ENCODE peak calls at places on chromosomes 13 and 19, in four cellular contexts. S is foreskin fibroblast, M is tibial nerve, R is pancreas. B is an unnamed sample.

GRCh38 chr19:35673121-35673804 is 6.9 kb downstream of the UPK1A start:
- DNase-seq in S (peak), M (no peak), R (no peak), B (peak)

GRCh38 chr13:39956036-39956435 is 300.6 kb downstream of the COG6 start:
- DNase-seq in S (no peak), M (no peak), R (no peak), B (no peak)

GRCh38 chr19:8335343-8336071 is 7.6 kb downstream of the KANK3 start:
- DNase-seq in S (no peak), M (no peak), R (no peak), B (no peak)

GRCh38 chr13:109043561-109044075 is 414.2 kb downstream of the MYO16 start:
- DNase-seq in S (no peak), M (no peak), R (no peak), B (no peak)

GRCh38 chr13:53198017-53198416 is 169.4 kb downstream of the OLFM4 start:
- DNase-seq in S (no peak), M (no peak), R (no peak), B (no peak)

GRCh38 chr13:21579754-21580316 is 24.1 kb downstream of the MICU2 start:
- DNase-seq in S (no peak), M (no peak), R (no peak), B (no peak)

GRCh38 chr13:85303630-85304029 is 495.6 kb downstream of the SLITRK6 start:
- DNase-seq in S (no peak), M (no peak), R (no peak), B (no peak)

GRCh38 chr13:45055198-45055901 is 65.0 kb upstream of the GTF2F2 start:
- DNase-seq in S (peak), M (no peak), R (no peak), B (peak)

GRCh38 chr13:78562237-78562889 is 41.0 kb downstream of the POU4F1 start:
- DNase-seq in S (no peak), M (no peak), R (no peak), B (no peak)

GRCh38 chr13:105937451-105937850 is 598.0 kb downstream of the EFNB2 start:
- DNase-seq in S (peak), M (no peak), R (no peak), B (peak)

GRCh38 chr13:20401958-20402856 is 123.5 kb downstream of the CRYL1 start:
- DNase-seq in S (peak), M (no peak), R (no peak), B (no peak)

GRCh38 chr19:45554481-45554880 is 30.1 kb downstream of the OPA3 start:
- DNase-seq in S (no peak), M (no peak), R (no peak), B (no peak)

GRCh38 chr19:17680235-17680722 is 7.9 kb downstream of the UNC13A start:
- DNase-seq in S (peak), M (peak), R (peak), B (no peak)

GRCh38 chr13:25151626-25152025 is 20.5 kb downstream of the AMER2 start:
- DNase-seq in S (no peak), M (no peak), R (no peak), B (no peak)

GRCh38 chr13:74796126-74796643 is 662.0 kb upstream of the KLF12 start:
- DNase-seq in S (no peak), M (no peak), R (no peak), B (no peak)

DNA sequence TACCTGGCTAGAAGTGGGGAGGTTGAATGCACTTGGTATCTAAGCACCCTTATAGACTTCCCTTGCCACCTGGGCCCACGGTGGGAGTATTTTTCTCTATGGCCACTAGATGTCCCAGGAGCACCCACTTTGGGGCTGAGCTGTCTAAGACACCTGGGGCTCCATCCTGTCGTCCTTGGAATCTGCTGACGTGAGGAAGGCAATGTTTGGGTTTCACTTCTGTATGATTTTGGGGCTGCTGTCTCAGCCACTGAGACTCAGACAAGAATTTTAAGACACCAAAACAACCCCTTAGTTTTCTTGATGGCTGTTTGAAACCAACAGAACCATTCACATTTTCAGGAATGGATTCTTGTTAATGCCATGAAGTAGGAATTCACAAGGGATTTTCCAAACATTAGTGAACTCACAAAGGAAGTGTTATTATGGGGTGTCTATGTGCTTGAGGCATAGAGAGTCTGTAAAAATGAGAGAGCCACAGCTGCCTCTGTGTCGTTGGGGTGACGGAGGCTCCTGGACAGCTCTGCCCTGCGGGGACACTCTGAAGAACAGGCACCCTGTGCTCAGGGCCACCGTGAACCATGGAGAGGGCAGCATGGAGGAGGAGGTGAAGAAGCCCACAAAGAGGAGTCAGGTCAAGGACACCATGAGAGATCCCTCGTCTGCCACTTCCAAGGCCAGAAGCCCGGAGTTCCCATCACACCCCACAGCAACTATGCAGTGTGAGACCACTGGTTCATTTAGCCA is 106.8 kb upstream of the SPATA13 start:
- DNase-seq in S (peak), M (no peak), R (peak), B (peak)
- TF ChIP-seq CTCF in S (peak), M (peak), R (peak), B (peak)

GRCh38 chr19:3547767-3548282 is 8.9 kb downstream of the TEKTIP1 start:
- DNase-seq in S (no peak), M (no peak), R (no peak), B (no peak)
- H3K4me3 ChIP-seq in S (no peak), M (no peak), R (no peak), B (no peak)

DNA sequence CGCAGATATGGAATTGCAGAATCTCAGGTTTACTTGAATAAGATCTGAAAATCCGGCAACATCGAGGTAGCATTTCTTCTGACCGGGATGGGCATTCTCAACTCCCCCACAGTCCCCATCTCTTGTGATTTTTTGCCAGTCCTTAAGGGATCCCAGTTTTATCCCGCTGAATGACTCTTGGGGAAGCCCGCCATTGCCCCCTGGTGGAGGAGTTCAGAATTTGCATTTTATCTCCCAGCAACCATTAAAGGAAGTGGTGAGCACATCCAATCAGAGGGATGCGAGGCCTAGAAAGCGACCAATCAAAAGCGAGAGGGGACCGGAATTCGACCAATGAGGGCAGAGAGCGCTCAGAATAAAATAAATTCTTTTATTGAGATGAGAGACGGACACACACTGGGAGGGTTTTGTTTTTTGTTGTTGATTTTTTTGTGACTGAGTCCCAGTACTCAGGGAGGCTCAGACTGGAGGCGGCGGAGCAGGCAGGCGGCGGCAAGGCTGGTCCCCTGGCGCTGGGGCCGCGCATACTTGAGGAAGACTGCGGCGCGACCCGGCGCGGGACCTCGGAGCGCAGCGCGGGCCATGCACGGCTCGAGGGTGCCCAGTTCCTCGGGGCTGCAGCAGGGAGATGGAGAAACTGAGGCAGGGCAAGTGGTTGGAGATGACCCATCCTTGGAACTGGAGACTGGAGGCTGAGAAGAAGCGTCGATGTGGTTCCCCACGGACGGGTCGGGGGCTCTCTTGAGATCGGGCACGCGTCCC is 3.9 kb upstream of the TTC9B start:
- DNase-seq in S (peak), M (peak), R (peak), B (peak)
- TF ChIP-seq CTCF in S (peak), M (peak), R (peak), B (peak)

GRCh38 chr19:50047686-50048085 is 21.9 kb downstream of the ZNF473 start:
- DNase-seq in S (peak), M (no peak), R (no peak), B (no peak)
- H3K4me3 ChIP-seq in S (no peak), M (no peak), R (no peak), B (no peak)

GRCh38 chr13:59770451-59770850 is 393.3 kb downstream of the DIAPH3 start:
- DNase-seq in S (no peak), M (no peak), R (no peak), B (no peak)

GRCh38 chr13:59771272-59771671 is 392.5 kb downstream of the DIAPH3 start:
- DNase-seq in S (peak), M (no peak), R (no peak), B (no peak)

DNA sequence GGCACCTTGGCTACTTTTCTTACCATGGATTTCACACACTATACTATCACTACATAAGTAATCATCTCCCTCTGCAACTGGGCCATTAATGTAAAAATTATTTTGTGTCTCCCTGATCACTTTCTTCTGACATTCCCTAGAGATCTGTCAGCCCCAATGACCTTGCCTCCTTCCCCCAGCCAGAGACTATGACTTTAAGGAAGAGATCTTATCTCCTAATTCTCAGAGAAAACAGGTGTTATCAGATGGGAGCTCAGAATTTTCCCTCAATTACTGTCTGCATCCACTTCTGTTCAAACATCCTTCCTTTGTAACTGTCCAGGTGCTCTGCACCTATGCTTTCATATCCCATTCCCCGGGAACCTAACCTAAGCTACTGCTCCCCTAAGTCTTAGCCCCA is 397.5 kb downstream of the DIAPH3 start:
- DNase-seq in S (no peak), M (no peak), R (no peak), B (no peak)
- TF ChIP-seq CTCF in S (no peak), M (no peak), R (no peak), B (no peak)

GRCh38 chr19:19260842-19261241 is 12.3 kb downstream of the TM6SF2 start:
- DNase-seq in S (no peak), M (no peak), R (no peak), B (no peak)
- H3K4me3 ChIP-seq in S (no peak), M (no peak), R (no peak), B (no peak)

B was measured in HFF-Myc.